ENCODE peak calls at places on chromosomes 6 and 20, in ten cellular contexts. F is left colon; P is activated CD8-positive, alpha-beta memory T cell treated with anti-CD3 and anti-CD28 coated beads for 48 hours; S is HepG2; W is cerebellar nuclear complex; I is right lobe of liver; V is AG08396; X is mucosa of descending colon; G is naive thymus-derived CD8-positive, alpha-beta T cell; Y is pulmonary artery endothelial cell. Z is an unnamed sample.

GRCh38 chr6:10146723-10147451 is 268.0 kb downstream of the TFAP2A start:
- DNase-seq in V (peak), I (no peak), W (no peak), P (no peak), S (peak), Y (peak), G (no peak), X (peak), F (no peak), Z (no peak)

GRCh38 chr6:25279748-25280616 is 808 bp downstream of the CARMIL1 start:
- DNase-seq in I (peak), P (no peak), G (peak), Y (no peak), X (peak), S (peak), F (peak), V (peak), W (no peak), Z (no peak)

GRCh38 chr6:5518936-5519491 is 257.7 kb downstream of the FARS2 start:
- DNase-seq in Y (no peak), I (no peak), P (no peak), G (no peak), F (no peak), X (no peak), W (no peak), V (no peak), S (no peak), Z (no peak)

GRCh38 chr20:41480054-41480770 is 113.6 kb upstream of the EMILIN3 start:
- DNase-seq in F (no peak), V (no peak), Y (no peak), P (no peak), G (no peak), X (peak), W (no peak), S (no peak), I (no peak), Z (no peak)

GRCh38 chr6:139407718-139408222 is 33.3 kb upstream of the CITED2 start:
- DNase-seq in I (no peak), S (no peak), X (no peak), F (no peak), V (peak), G (no peak), W (no peak), P (no peak), Y (no peak), Z (no peak)

GRCh38 chr6:161013697-161014096 is 22.1 kb downstream of the MAP3K4 start:
- DNase-seq in F (no peak), W (no peak), S (no peak), X (no peak), Y (no peak), G (no peak), V (no peak), I (no peak), P (no peak), Z (no peak)

GRCh38 chr20:13638162-13638495 is 603 bp downstream of the TASP1 start:
- DNase-seq in X (no peak), V (peak), I (no peak), S (peak), G (no peak), W (no peak), F (no peak), P (no peak), Y (no peak), Z (no peak)

GRCh38 chr6:166595061-166595780 is 8.7 kb upstream of the RAMACL start:
- DNase-seq in Y (no peak), F (no peak), V (peak), P (no peak), X (no peak), W (no peak), I (no peak), G (no peak), S (no peak), Z (no peak)

GRCh38 chr6:128062882-128063603 is 162.2 kb upstream of the THEMIS start:
- DNase-seq in W (no peak), X (no peak), Y (no peak), S (peak), F (no peak), G (no peak), P (no peak), I (no peak), V (peak), Z (no peak)

GRCh38 chr6:26044140-26045045 is 42.8 kb upstream of the HFE start:
- DNase-seq in V (peak), G (no peak), S (peak), F (peak), P (no peak), I (peak), W (peak), X (peak), Y (no peak), Z (no peak)

GRCh38 chr6:15501806-15502450 is 160.9 kb downstream of the DTNBP1 start:
- DNase-seq in S (no peak), F (no peak), V (peak), G (no peak), I (no peak), X (no peak), W (peak), Y (peak), P (no peak), Z (no peak)

GRCh38 chr20:1331101-1331500 is 2.2 kb upstream of the SDCBP2 start:
- DNase-seq in I (no peak), V (no peak), Y (no peak), G (no peak), X (no peak), W (no peak), P (no peak), S (no peak), F (no peak), Z (no peak)

GRCh38 chr6:161228096-161228495 is 45.8 kb downstream of the AGPAT4 start:
- DNase-seq in W (no peak), P (no peak), G (no peak), S (no peak), V (no peak), X (no peak), Y (no peak), F (no peak), I (no peak), Z (no peak)

GRCh38 chr20:37502654-37503053 is 18.4 kb upstream of the NNAT start:
- DNase-seq in W (no peak), I (no peak), P (no peak), X (no peak), S (no peak), Y (no peak), V (no peak), F (no peak), G (no peak), Z (no peak)

GRCh38 chr6:101085327-101085726 is 204.2 kb upstream of the ASCC3 start:
- DNase-seq in I (no peak), Y (no peak), P (no peak), F (no peak), G (no peak), X (no peak), S (no peak), V (no peak), W (no peak), Z (no peak)

GRCh38 chr6:105318660-105319059 is 84.2 kb downstream of the PREP start:
- DNase-seq in Y (no peak), W (no peak), F (no peak), I (no peak), X (no peak), P (no peak), V (no peak), G (no peak), S (no peak), Z (no peak)

GRCh38 chr6:41548098-41548840 is 2.1 kb downstream of the FOXP4 start:
- DNase-seq in P (no peak), F (peak), W (no peak), G (peak), X (no peak), Y (no peak), V (no peak), I (peak), S (no peak), Z (no peak)

GRCh38 chr6:80022803-80023202 is 18.4 kb downstream of the TTK start:
- DNase-seq in P (no peak), G (no peak), X (no peak), I (no peak), F (no peak), W (no peak), S (no peak), V (peak), Y (peak), Z (no peak)

GRCh38 chr6:139965393-139965792 is 590.9 kb upstream of the CITED2 start:
- DNase-seq in X (no peak), Y (no peak), V (no peak), I (no peak), W (no peak), G (no peak), F (no peak), S (no peak), P (no peak), Z (no peak)

GRCh38 chr6:30826961-30827342 is 57.4 kb upstream of the DDR1 start:
- DNase-seq in X (peak), Y (no peak), F (no peak), V (no peak), P (no peak), G (no peak), I (no peak), S (peak), W (no peak), Z (no peak)

GRCh38 chr6:11851405-11851804 is 72.8 kb upstream of the ADTRP start:
- DNase-seq in V (peak), F (no peak), W (no peak), S (no peak), I (no peak), Y (no peak), G (no peak), X (no peak), P (no peak), Z (peak)

GRCh38 chr20:4673371-4674001 is 48.2 kb upstream of the PRND start:
- DNase-seq in W (no peak), G (no peak), X (no peak), S (no peak), Y (no peak), V (no peak), I (no peak), F (no peak), P (no peak), Z (no peak)

GRCh38 chr6:24902782-24903181 is 33.0 kb downstream of the RIPOR2 start:
- DNase-seq in F (no peak), V (peak), Y (no peak), X (no peak), W (no peak), I (no peak), G (no peak), S (no peak), P (no peak), Z (no peak)

GRCh38 chr20:37521091-37521771 is at the start of gene NNAT:
- DNase-seq in G (no peak), I (no peak), X (no peak), W (no peak), Y (no peak), F (no peak), P (no peak), S (no peak), V (no peak), Z (no peak)